ENCODE peak calls at places on chromosomes 6 and 20, in ten cellular contexts. Q is CD8-positive, alpha-beta memory T cell; X is foreskin fibroblast; R is pancreas; V is BE2C; T is NCI-H1417 treated with DMSO at 0.1 percent for 48 hours; M is Right ventricle myocardium inferior; W is G401; K is pulmonary artery endothelial cell; L is kidney tubule cell. Z is an unnamed sample.

GRCh38 chr6:70415660-70416059 is 2.4 kb downstream of the FAM135A start:
- DNase-seq in Q (no peak), X (no peak), R (no peak), V (no peak), T (no peak), M (no peak), W (no peak), K (no peak), L (peak), Z (no peak)

GRCh38 chr20:56716806-56717205 is 87.7 kb downstream of the TFAP2C start:
- DNase-seq in Q (no peak), X (no peak), R (no peak), V (no peak), T (no peak), M (no peak), W (no peak), K (no peak), L (no peak), Z (no peak)

GRCh38 chr6:13903399-13903798 is 21.4 kb upstream of the RNF182 start:
- DNase-seq in Q (no peak), X (no peak), R (no peak), V (no peak), T (no peak), M (no peak), W (no peak), K (no peak), L (no peak), Z (no peak)

GRCh38 chr6:168282985-168283685 is 36.4 kb downstream of the DACT2 start:
- DNase-seq in Q (no peak), X (no peak), R (no peak), V (no peak), T (no peak), M (no peak), W (no peak), K (no peak), L (no peak), Z (no peak)

GRCh38 chr6:53302678-53303360 is 45.9 kb downstream of the ELOVL5 start:
- DNase-seq in Q (no peak), X (peak), R (no peak), V (no peak), T (no peak), M (no peak), W (no peak), K (peak), L (peak), Z (no peak)

GRCh38 chr6:106547961-106548453 is 81.3 kb downstream of the RTN4IP1 start:
- DNase-seq in Q (no peak), X (no peak), R (no peak), V (no peak), T (no peak), M (no peak), W (no peak), K (peak), L (no peak), Z (no peak)

GRCh38 chr6:136695410-136695809 is 96.9 kb downstream of the MAP3K5 start:
- DNase-seq in Q (no peak), X (no peak), R (no peak), V (no peak), T (no peak), M (no peak), W (no peak), K (no peak), L (no peak), Z (no peak)

GRCh38 chr6:51118754-51119153 is 300.1 kb downstream of the TFAP2B start:
- DNase-seq in Q (no peak), X (no peak), R (no peak), V (no peak), T (no peak), M (no peak), W (no peak), K (no peak), L (no peak), Z (no peak)

GRCh38 chr20:45727044-45727443 is 4.9 kb downstream of the SPINT4 start:
- DNase-seq in Q (no peak), X (no peak), R (no peak), V (no peak), T (no peak), M (no peak), W (no peak), K (no peak), L (no peak), Z (no peak)

GRCh38 chr20:20664795-20665194 is 47.6 kb downstream of the RALGAPA2 start:
- DNase-seq in Q (no peak), X (no peak), R (no peak), V (peak), T (peak), M (no peak), W (peak), K (peak), L (peak), Z (peak)